ENCODE peak calls at places on chromosomes 3 and 15, in ten cellular contexts. D is GM23248; V is IMR-90; A is fibroblast of lung; Y is DND-41; K is Peyer's patch; F is CD8-positive, alpha-beta memory T cell; R is spleen; L is Panc1; S is esophagus squamous epithelium. P is an unnamed sample. For H3K4me1, the result is how much of the 10 kb centered on the place peaks cover.

GRCh38 chr15:88335074-88335473 is 78.5 kb upstream of the NTRK3 start:
- DNase-seq in D (no peak), V (no peak), A (no peak), Y (no peak), K (no peak), F (no peak), R (no peak), L (no peak), S (no peak), P (no peak)

GRCh38 chr3:42549131-42549530 is 32.6 kb downstream of the SEC22C start:
- DNase-seq in D (no peak), V (no peak), A (no peak), Y (no peak), K (no peak), F (no peak), R (no peak), L (no peak), S (no peak), P (no peak)

GRCh38 chr3:150757364-150757763 is 5.6 kb downstream of the SIAH2 start:
- DNase-seq in D (no peak), V (no peak), A (no peak), Y (no peak), K (no peak), F (no peak), R (no peak), L (no peak), S (no peak), P (no peak)

GRCh38 chr3:126300761-126301481 is 56.3 kb downstream of the KLF15 start:
- DNase-seq in D (no peak), V (no peak), A (peak), Y (no peak), K (no peak), F (no peak), R (peak), L (no peak), S (no peak), P (peak)

GRCh38 chr15:52466134-52466701 is 62.5 kb downstream of the MYO5A start:
- DNase-seq in D (peak), V (no peak), A (no peak), Y (peak), K (peak), F (peak), R (peak), L (no peak), S (peak), P (no peak)

GRCh38 chr15:84826369-84826823 is 9.2 kb downstream of the ALPK3 start:
- DNase-seq in D (peak), V (no peak), A (no peak), Y (no peak), K (no peak), F (no peak), R (no peak), L (no peak), S (no peak), P (peak)

GRCh38 chr3:185948292-185948691 is 10.5 kb upstream of the TRA2B start:
- DNase-seq in D (no peak), V (no peak), A (no peak), Y (no peak), K (no peak), F (no peak), R (no peak), L (no peak), S (no peak), P (no peak)

GRCh38 chr3:153192327-153192726 is 30.3 kb downstream of the RAP2B start:
- DNase-seq in D (peak), V (no peak), A (no peak), Y (no peak), K (no peak), F (no peak), R (no peak), L (no peak), S (no peak), P (no peak)

GRCh38 chr3:195809291-195809785 is 2.4 kb downstream of the MUC4 start:
- DNase-seq in D (no peak), V (no peak), A (no peak), Y (no peak), K (no peak), F (no peak), R (peak), L (no peak), S (no peak), P (no peak)

GRCh38 chr15:75675579-75676404 is 28.1 kb downstream of the SNX33 start:
- DNase-seq in D (no peak), V (no peak), A (no peak), Y (no peak), K (no peak), F (no peak), R (no peak), L (no peak), S (no peak), P (no peak)

GRCh38 chr3:115698851-115699535 is 75.7 kb downstream of the GAP43 start:
- DNase-seq in D (peak), V (peak), A (no peak), Y (no peak), K (no peak), F (no peak), R (no peak), L (no peak), S (no peak), P (no peak)

GRCh38 chr15:101068961-101069734 is 150.0 kb downstream of the LRRK1 start:
- DNase-seq in D (peak), V (peak), A (peak), Y (no peak), K (no peak), F (no peak), R (peak), L (no peak), S (no peak), P (no peak)

GRCh38 chr15:28887344-28888174 is 1.8 kb downstream of the APBA2 start:
- DNase-seq in D (no peak), V (no peak), A (no peak), Y (no peak), K (no peak), F (no peak), R (peak), L (no peak), S (no peak), P (no peak)

GRCh38 chr3:69085543-69086132 is 901 bp downstream of the ARL6IP5 start:
- DNase-seq in D (peak), V (no peak), A (peak), Y (peak), K (no peak), F (no peak), R (peak), L (no peak), S (no peak), P (no peak)

GRCh38 chr3:30852833-30853232 is 41.6 kb downstream of the GADL1 start:
- DNase-seq in D (no peak), V (no peak), A (no peak), Y (no peak), K (no peak), F (no peak), R (no peak), L (no peak), S (no peak), P (no peak)

GRCh38 chr15:57747206-57747605 is 40.7 kb downstream of the POLR2M start:
- DNase-seq in D (no peak), V (no peak), A (no peak), Y (no peak), K (no peak), F (no peak), R (no peak), L (no peak), S (no peak), P (peak)

GRCh38 chr15:91572110-91572509 is 281.4 kb upstream of the SLCO3A1 start:
- DNase-seq in D (peak), V (peak), A (peak), Y (no peak), K (no peak), F (no peak), R (no peak), L (no peak), S (no peak), P (no peak)

GRCh38 chr3:24161841-24162240 is 216.8 kb downstream of the NR1D2 start:
- DNase-seq in D (peak), V (peak), A (no peak), Y (no peak), K (no peak), F (no peak), R (no peak), L (no peak), S (no peak), P (no peak)

GRCh38 chr3:152047465-152047864 is 174.0 kb downstream of the SUCNR1 start:
- DNase-seq in D (peak), V (peak), A (peak), Y (no peak), K (no peak), F (no peak), R (no peak), L (no peak), S (no peak), P (no peak)

GRCh38 chr15:80068578-80068977 is 9.1 kb downstream of the ZFAND6 start:
- DNase-seq in D (peak), V (peak), A (no peak), Y (no peak), K (no peak), F (no peak), R (no peak), L (no peak), S (no peak), P (no peak)

GRCh38 chr15:70437089-70437488 is 326.3 kb downstream of the UACA start:
- DNase-seq in D (no peak), V (no peak), A (no peak), Y (no peak), K (no peak), F (no peak), R (no peak), L (no peak), S (no peak), P (peak)

GRCh38 chr3:46905191-46905560 is 27.7 kb downstream of the PTH1R start:
- DNase-seq in D (no peak), V (no peak), A (no peak), Y (no peak), K (no peak), F (no peak), R (peak), L (no peak), S (no peak), P (no peak)

GRCh38 chr15:92521624-92522008 is 127.9 kb downstream of the ST8SIA2 start:
- DNase-seq in D (peak), V (peak), A (peak), Y (peak), K (peak), F (no peak), R (no peak), L (peak), S (no peak), P (peak)

GRCh38 chr3:124923833-124924232 is 10.7 kb downstream of the MUC13 start:
- DNase-seq in D (peak), V (no peak), A (no peak), Y (no peak), K (no peak), F (no peak), R (no peak), L (no peak), S (no peak), P (no peak)

GRCh38 chr3:74443102-74443501 is 171.4 kb downstream of the CNTN3 start:
- DNase-seq in D (peak), V (peak), A (no peak), Y (no peak), K (no peak), F (no peak), R (no peak), L (no peak), S (no peak), P (peak)

GRCh38 chr3:141476033-141476432 is 10.8 kb upstream of the RASA2 start:
- DNase-seq in D (no peak), V (no peak), A (no peak), Y (peak), K (peak), F (no peak), R (no peak), L (no peak), S (no peak), P (peak)

GRCh38 chr3:17629400-17629799 is 113.0 kb downstream of the TBC1D5 start:
- DNase-seq in D (peak), V (peak), A (no peak), Y (no peak), K (no peak), F (no peak), R (no peak), L (no peak), S (no peak), P (no peak)

GRCh38 chr3:147589016-147589415 is 179.9 kb downstream of the ZIC1 start:
- DNase-seq in D (peak), V (no peak), A (no peak), Y (no peak), K (no peak), F (no peak), R (no peak), L (no peak), S (no peak), P (no peak)

GRCh38 chr3:150759319-150759718 is 3.6 kb downstream of the SIAH2 start:
- DNase-seq in D (peak), V (no peak), A (no peak), Y (no peak), K (no peak), F (no peak), R (no peak), L (no peak), S (no peak), P (no peak)

GRCh38 chr3:13623101-13623654 is 74.3 kb downstream of the FBLN2 start:
- DNase-seq in D (no peak), V (peak), A (no peak), Y (no peak), K (no peak), F (no peak), R (peak), L (no peak), S (no peak), P (no peak)

GRCh38 chr15:79989682-79990081 is 18.7 kb upstream of the BCL2A1 start:
- DNase-seq in D (peak), V (peak), A (peak), Y (no peak), K (no peak), F (no peak), R (no peak), L (no peak), S (no peak), P (peak)

GRCh38 chr3:58222161-58222724 is 11.5 kb upstream of the DNASE1L3 start:
- DNase-seq in D (no peak), V (no peak), A (no peak), Y (no peak), K (no peak), F (no peak), R (no peak), L (no peak), S (no peak), P (peak)

GRCh38 chr3:155217591-155217990 is 75.9 kb downstream of the STRIT1 start:
- DNase-seq in D (peak), V (peak), A (peak), Y (no peak), K (no peak), F (no peak), R (no peak), L (no peak), S (no peak), P (no peak)

GRCh38 chr15:42403389-42403788 is 44.1 kb downstream of the CAPN3 start:
- DNase-seq in D (no peak), V (no peak), A (no peak), Y (no peak), K (no peak), F (no peak), R (no peak), L (no peak), S (no peak), P (no peak)

GRCh38 chr3:181695661-181696491 is 15.8 kb upstream of the SOX2 start:
- DNase-seq in D (peak), V (no peak), A (no peak), Y (no peak), K (no peak), F (no peak), R (no peak), L (no peak), S (no peak), P (no peak)

GRCh38 chr3:33115024-33115768 is 1.4 kb downstream of the CRTAP start:
- DNase-seq in D (peak), V (peak), A (peak), Y (no peak), K (peak), F (no peak), R (peak), L (no peak), S (no peak), P (peak)

GRCh38 chr3:41026394-41027177 is 172.7 kb upstream of the CTNNB1 start:
- DNase-seq in D (peak), V (peak), A (peak), Y (no peak), K (no peak), F (no peak), R (no peak), L (no peak), S (no peak), P (peak)

GRCh38 chr3:115146418-115147328 is at the start of gene ZBTB20:
- DNase-seq in D (peak), V (peak), A (peak), Y (peak), K (peak), F (peak), R (peak), L (no peak), S (no peak), P (peak)

DNA sequence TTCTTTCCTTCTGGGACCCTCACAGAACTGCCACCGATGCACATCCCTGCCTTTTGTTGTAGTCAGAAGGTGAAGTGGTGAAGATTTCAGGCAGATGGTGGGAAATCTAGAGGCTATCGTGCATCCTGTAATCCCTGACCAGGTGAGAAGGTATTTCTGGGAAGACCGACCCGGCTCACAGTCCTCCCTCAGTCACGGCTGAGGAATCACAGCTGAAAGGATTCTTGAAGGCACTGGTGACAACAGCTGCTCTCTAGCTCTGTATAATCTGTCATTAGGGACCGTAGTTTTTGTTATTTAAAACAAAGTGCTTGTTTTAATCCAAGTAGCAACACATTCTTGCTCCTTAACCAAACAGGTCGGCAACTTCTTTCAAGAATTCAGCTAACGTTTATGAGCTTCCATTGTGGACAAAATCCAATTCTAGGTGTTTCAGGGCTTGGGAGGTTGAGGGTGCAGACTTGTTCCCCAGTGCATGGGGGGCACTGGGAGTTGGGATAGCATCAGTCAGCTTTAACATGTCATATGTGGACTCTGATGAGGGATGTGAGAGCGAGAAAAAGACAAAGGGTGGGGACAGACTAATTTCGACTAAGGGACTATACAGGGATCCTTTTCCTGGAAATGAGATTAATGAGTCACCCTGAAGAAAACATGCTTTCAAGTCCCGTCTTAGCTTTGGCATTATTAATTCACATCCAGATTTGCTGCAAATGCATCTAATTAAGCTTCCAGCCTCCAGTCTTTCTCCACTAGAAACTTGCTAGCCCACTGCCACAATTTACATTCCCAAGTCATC is 141.0 kb upstream of the RASGRP1 start:
- DNase-seq in D (peak), V (no peak), A (no peak), Y (no peak), K (no peak), F (no peak), R (no peak), L (no peak), S (no peak), P (no peak)
- H3K4me1 ChIP-seq in D (under half), V (under half), A (under half), Y (under half), K (under half), F (under half), R (under half), L (under half), S (under half), P (under half)

DNA sequence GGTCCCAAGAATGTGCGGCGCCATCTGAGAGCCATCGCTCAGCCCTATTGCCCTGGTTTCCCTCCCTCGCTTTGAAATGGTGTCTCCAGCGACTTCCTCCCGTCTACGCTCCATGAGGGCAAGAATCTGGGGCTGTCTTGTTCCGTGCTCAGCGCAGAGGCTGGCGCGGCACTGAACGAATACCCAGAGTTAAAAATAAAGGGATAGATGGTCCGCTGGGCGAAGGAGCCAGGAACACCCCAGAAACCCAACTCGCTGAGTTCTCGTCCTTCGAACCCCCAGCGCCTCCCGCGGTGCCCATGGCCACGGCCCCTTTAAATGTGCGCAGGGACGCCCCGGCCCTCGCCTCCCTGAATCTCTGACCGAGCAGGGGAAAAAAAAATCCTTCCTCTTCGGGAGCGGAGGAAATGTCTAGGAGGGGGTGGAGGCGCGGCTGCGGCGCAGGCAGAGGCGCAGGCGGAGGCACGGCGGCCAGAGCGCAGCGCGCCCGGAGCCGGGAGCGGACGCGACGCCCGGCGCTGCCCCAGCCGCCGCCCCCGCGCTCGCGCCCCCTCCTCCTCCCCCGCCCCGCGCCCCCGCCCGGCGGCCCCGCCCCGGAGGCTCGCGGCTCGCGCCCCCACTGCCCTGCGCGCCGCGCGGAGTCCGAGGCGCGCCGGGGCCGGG is 8.6 kb upstream of the FGD5 start:
- DNase-seq in D (peak), V (no peak), A (no peak), Y (no peak), K (no peak), F (no peak), R (peak), L (no peak), S (no peak), P (peak)
- H3K4me3 ChIP-seq in D (no peak), V (no peak), A (no peak), Y (no peak), K (peak), F (no peak), R (peak), L (no peak), S (peak), P (no peak)

GRCh38 chr3:171783086-171783485 is 27.2 kb downstream of the PLD1 start:
- DNase-seq in D (peak), V (peak), A (no peak), Y (no peak), K (no peak), F (no peak), R (no peak), L (no peak), S (no peak), P (no peak)

GRCh38 chr3:171784937-171785336 is 25.3 kb downstream of the PLD1 start:
- DNase-seq in D (no peak), V (no peak), A (no peak), Y (no peak), K (no peak), F (no peak), R (no peak), L (no peak), S (no peak), P (no peak)

GRCh38 chr3:171783626-171784025 is 26.7 kb downstream of the PLD1 start:
- DNase-seq in D (no peak), V (no peak), A (no peak), Y (no peak), K (no peak), F (no peak), R (no peak), L (no peak), S (no peak), P (no peak)

GRCh38 chr3:171786997-171787396 is 23.3 kb downstream of the PLD1 start:
- DNase-seq in D (no peak), V (no peak), A (no peak), Y (no peak), K (no peak), F (no peak), R (no peak), L (no peak), S (no peak), P (no peak)

GRCh38 chr3:171784387-171784786 is 25.9 kb downstream of the PLD1 start:
- DNase-seq in D (no peak), V (no peak), A (no peak), Y (no peak), K (no peak), F (no peak), R (no peak), L (no peak), S (no peak), P (no peak)
- H3K27ac ChIP-seq in D (no peak), V (no peak), A (no peak), Y (no peak), K (no peak), F (no peak), R (no peak), L (peak), S (peak), P (no peak)

GRCh38 chr3:127790009-127790533 is 32.2 kb downstream of the MGLL start:
- DNase-seq in D (no peak), V (no peak), A (no peak), Y (no peak), K (no peak), F (no peak), R (peak), L (no peak), S (no peak), P (no peak)
- H3K4me1 ChIP-seq in D (under half), V (under half), A (half or more), Y (under half), K (under half), F (under half), R (half or more), L (under half), S (half or more), P (under half)